ENCODE peak calls at places on chromosomes 4 and X, in six cellular contexts. B is HCEC 1CT; Z is NCI-H2081; I is activated effector memory CD4-positive, alpha-beta T cell treated with Interleukin-2 at 50 U/mL for 16 hours; D is lung; R is tibial nerve. G is an unnamed sample.

GRCh38 chrX:133965321-133965720 is 20.1 kb downstream of the GPC3 start:
- DNase-seq in B (no peak), Z (no peak), I (no peak), D (no peak), R (no peak), G (no peak)

GRCh38 chr4:77618383-77619241 is 13.0 kb downstream of the CXCL13 start:
- DNase-seq in B (peak; percentile 18), Z (peak; percentile 67), I (peak; percentile 8), D (peak; percentile 69), R (peak; percentile 60), G (peak; percentile 6)

GRCh38 chrX:153032397-153033118 is 23.7 kb upstream of the PNMA3 start:
- DNase-seq in B (peak; percentile 9), Z (peak; percentile 50), I (peak; percentile 57), D (peak; percentile 74), R (peak; percentile 41), G (peak; percentile 41)

GRCh38 chrX:74382613-74383012 is 38.7 kb upstream of the SLC16A2 start:
- DNase-seq in B (peak; percentile 73), Z (peak; percentile 42), I (peak; percentile 14), D (peak; percentile 75), R (peak; percentile 53), G (peak; percentile 28)

GRCh38 chr4:87119965-87120364 is 100.5 kb downstream of the KLHL8 start:
- DNase-seq in B (no peak), Z (no peak), I (no peak), D (no peak), R (no peak), G (no peak)

GRCh38 chrX:78687586-78687985 is 28.5 kb upstream of the RTL3 start:
- DNase-seq in B (no peak), Z (no peak), I (no peak), D (no peak), R (no peak), G (no peak)

GRCh38 chrX:151004085-151004484 is 20.9 kb downstream of the HMGB3 start:
- DNase-seq in B (no peak), Z (no peak), I (no peak), D (no peak), R (no peak), G (no peak)

GRCh38 chrX:134004038-134004437 is 18.6 kb upstream of the GPC3 start:
- DNase-seq in B (no peak), Z (no peak), I (no peak), D (no peak), R (no peak), G (no peak)

GRCh38 chr4:13240066-13240465 is 244.1 kb downstream of the RAB28 start:
- DNase-seq in B (peak; percentile 1), Z (no peak), I (no peak), D (no peak), R (no peak), G (no peak)

GRCh38 chr4:48461000-48461399 is 22.1 kb upstream of the SLC10A4 start:
- DNase-seq in B (no peak), Z (no peak), I (no peak), D (no peak), R (no peak), G (no peak)

GRCh38 chrX:64202808-64203320 is 2.6 kb downstream of the AMER1 start:
- DNase-seq in B (no peak), Z (no peak), I (no peak), D (no peak), R (no peak), G (no peak)

GRCh38 chr4:53987761-53988171 is 76.6 kb downstream of the CHIC2 start:
- DNase-seq in B (peak; percentile 44), Z (no peak), I (no peak), D (no peak), R (no peak), G (no peak)

GRCh38 chr4:56112377-56112776 is 163.6 kb downstream of the CEP135 start:
- DNase-seq in B (no peak), Z (no peak), I (no peak), D (no peak), R (no peak), G (no peak)

GRCh38 chrX:71659959-71660358 is 7.4 kb upstream of the LOC101059915 start:
- DNase-seq in B (no peak), Z (no peak), I (no peak), D (no peak), R (no peak), G (no peak)

GRCh38 chr4:128386761-128387599 is 99.4 kb upstream of the PGRMC2 start:
- DNase-seq in B (peak; percentile 91), Z (peak; percentile 91), I (no peak), D (peak; percentile 71), R (peak; percentile 85), G (no peak)

GRCh38 chr4:88689877-88690276 is 7.8 kb downstream of the NAP1L5 start:
- DNase-seq in B (no peak), Z (no peak), I (no peak), D (no peak), R (no peak), G (no peak)

GRCh38 chr4:156330436-156331031 is 376.9 kb upstream of the CTSO start:
- DNase-seq in B (no peak), Z (peak; percentile 8), I (no peak), D (no peak), R (no peak), G (no peak)

G was measured in activated T-helper 1 cell treated with Interleukin-2 at 50 U/mL for 16 hours.